ENCODE peak calls at places on chromosomes 13 and 19, in four cellular contexts. One of them, this sample, is unnamed.

GRCh38 chr13:21399741-21400140 is 59.4 kb downstream of the ZDHHC20 start:
- DNase-seq in body of pancreas: no peak
- DNase-seq in endothelial cell of umbilical vein: peak
- DNase-seq in A549: no peak
- DNase-seq in this sample: no peak

GRCh38 chr13:90336507-90336906 is 1011.0 kb upstream of the MIR17HG start:
- DNase-seq in body of pancreas: no peak
- DNase-seq in endothelial cell of umbilical vein: no peak
- DNase-seq in A549: no peak
- DNase-seq in this sample: no peak

GRCh38 chr13:91136806-91137205 is 210.7 kb upstream of the MIR17HG start:
- DNase-seq in body of pancreas: no peak
- DNase-seq in endothelial cell of umbilical vein: no peak
- DNase-seq in A549: no peak
- DNase-seq in this sample: no peak

GRCh38 chr13:111865826-111866225 is 201.1 kb upstream of the SOX1 start:
- DNase-seq in body of pancreas: no peak
- DNase-seq in endothelial cell of umbilical vein: no peak
- DNase-seq in A549: no peak
- DNase-seq in this sample: no peak

GRCh38 chr19:54168174-54168917 is 4.6 kb downstream of the TMC4 start:
- DNase-seq in body of pancreas: peak
- DNase-seq in endothelial cell of umbilical vein: peak
- DNase-seq in A549: peak
- DNase-seq in this sample: peak

GRCh38 chr19:31306006-31306753 is 43.1 kb downstream of the TSHZ3 start:
- DNase-seq in body of pancreas: no peak
- DNase-seq in endothelial cell of umbilical vein: no peak
- DNase-seq in A549: no peak
- DNase-seq in this sample: no peak

GRCh38 chr13:33575378-33575777 is 242.6 kb upstream of the RFC3 start:
- DNase-seq in body of pancreas: no peak
- DNase-seq in endothelial cell of umbilical vein: no peak
- DNase-seq in A549: no peak
- DNase-seq in this sample: no peak

GRCh38 chr19:23392706-23393105 is 2.6 kb downstream of the ZNF91 start:
- DNase-seq in body of pancreas: no peak
- DNase-seq in endothelial cell of umbilical vein: no peak
- DNase-seq in A549: no peak
- DNase-seq in this sample: no peak

GRCh38 chr13:49046002-49046401 is 70.3 kb downstream of the FNDC3A start:
- DNase-seq in body of pancreas: no peak
- DNase-seq in endothelial cell of umbilical vein: no peak
- DNase-seq in A549: no peak
- DNase-seq in this sample: no peak

GRCh38 chr19:51570962-51571575 is at the start of gene ZNF175:
- DNase-seq in body of pancreas: peak
- DNase-seq in endothelial cell of umbilical vein: peak
- DNase-seq in A549: peak
- DNase-seq in this sample: peak

GRCh38 chr13:74136089-74136658 is 2.0 kb upstream of the KLF12 start:
- DNase-seq in body of pancreas: no peak
- DNase-seq in endothelial cell of umbilical vein: peak
- DNase-seq in A549: no peak
- DNase-seq in this sample: no peak

GRCh38 chr13:74133657-74134201 is 475 bp downstream of the KLF12 start:
- DNase-seq in body of pancreas: peak
- DNase-seq in endothelial cell of umbilical vein: peak
- DNase-seq in A549: peak
- DNase-seq in this sample: peak

GRCh38 chr13:74134777-74135305 is 637 bp upstream of the KLF12 start:
- DNase-seq in body of pancreas: peak
- DNase-seq in endothelial cell of umbilical vein: no peak
- DNase-seq in A549: peak
- DNase-seq in this sample: no peak

GRCh38 chr13:74134226-74134776 is at the start of gene KLF12:
- DNase-seq in body of pancreas: peak
- DNase-seq in endothelial cell of umbilical vein: peak
- DNase-seq in A549: peak
- DNase-seq in this sample: peak

GRCh38 chr13:74135306-74136088 is 1.3 kb upstream of the KLF12 start:
- DNase-seq in body of pancreas: peak
- DNase-seq in endothelial cell of umbilical vein: peak
- DNase-seq in A549: peak
- DNase-seq in this sample: peak
- TF ChIP-seq POLR2A in body of pancreas: peak
- TF ChIP-seq POLR2A in endothelial cell of umbilical vein: peak
- TF ChIP-seq POLR2A in A549: peak
- TF ChIP-seq POLR2A in this sample: no peak

GRCh38 chr13:45872574-45872973 is 21.0 kb upstream of the SIAH3 start:
- DNase-seq in body of pancreas: no peak
- DNase-seq in endothelial cell of umbilical vein: no peak
- DNase-seq in A549: no peak
- DNase-seq in this sample: no peak
- H3K4me3 ChIP-seq in body of pancreas: no peak
- H3K4me3 ChIP-seq in endothelial cell of umbilical vein: no peak
- H3K4me3 ChIP-seq in A549: no peak
- H3K4me3 ChIP-seq in this sample: no peak

DNA sequence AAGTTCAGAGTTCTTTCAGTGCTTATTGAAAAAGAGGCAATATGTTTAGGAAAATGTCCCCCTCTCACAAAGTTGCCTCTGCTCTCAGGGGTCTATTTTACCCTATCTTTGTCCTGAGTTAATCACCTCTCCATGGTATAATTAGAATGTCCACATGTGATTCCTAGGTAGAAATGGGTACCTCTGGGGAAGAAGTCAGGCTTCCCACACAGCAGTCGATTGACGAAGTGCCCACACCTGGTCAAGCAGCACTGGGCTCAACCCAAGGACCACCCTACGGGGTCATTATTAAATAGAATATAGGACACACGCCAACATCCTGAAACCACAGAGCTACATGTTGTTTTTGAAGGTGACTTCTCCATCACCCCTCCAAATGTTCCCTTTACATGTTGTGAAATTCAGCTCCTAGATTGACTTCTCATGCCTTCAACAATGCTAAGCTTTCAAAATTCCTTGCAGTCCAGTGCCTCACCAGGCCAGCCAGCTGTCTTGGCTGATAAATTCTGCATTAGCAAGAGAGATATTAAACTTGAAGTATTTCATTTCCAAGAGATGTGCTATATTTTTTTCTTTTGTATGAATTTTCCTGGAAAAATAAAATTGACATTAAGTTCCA is 43.6 kb upstream of the FAM124A start:
- DNase-seq in body of pancreas: no peak
- DNase-seq in endothelial cell of umbilical vein: no peak
- DNase-seq in A549: no peak
- DNase-seq in this sample: no peak
- TF ChIP-seq POLR2A in body of pancreas: no peak
- TF ChIP-seq POLR2A in endothelial cell of umbilical vein: no peak
- TF ChIP-seq POLR2A in A549: no peak
- TF ChIP-seq POLR2A in this sample: no peak

DNA sequence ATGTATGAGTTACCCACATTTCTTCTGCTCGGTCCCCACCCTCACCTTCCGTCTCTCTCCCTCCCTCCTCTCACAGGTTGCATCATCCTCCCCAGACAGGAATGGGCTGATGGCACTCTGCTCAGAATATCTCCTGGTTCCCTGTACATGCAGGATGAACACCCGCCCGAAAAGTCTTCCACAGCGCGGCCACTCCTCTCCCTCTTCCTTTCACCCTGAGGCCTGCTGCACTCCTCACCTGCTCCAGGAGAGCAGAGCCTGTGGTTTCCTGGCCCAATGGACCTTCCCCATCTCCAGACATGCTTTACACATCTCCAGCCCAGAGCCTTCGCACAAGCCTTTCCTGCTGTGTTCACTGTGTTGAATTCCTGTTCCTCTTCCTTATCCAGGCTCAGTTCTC is 40.9 kb downstream of the GSX1 start:
- DNase-seq in body of pancreas: no peak
- DNase-seq in endothelial cell of umbilical vein: no peak
- DNase-seq in A549: no peak
- DNase-seq in this sample: no peak
- H3K4me3 ChIP-seq in body of pancreas: no peak
- H3K4me3 ChIP-seq in endothelial cell of umbilical vein: no peak
- H3K4me3 ChIP-seq in A549: no peak
- H3K4me3 ChIP-seq in this sample: no peak

GRCh38 chr13:27257648-27258253 is 6.4 kb downstream of the RPL21 start:
- DNase-seq in body of pancreas: no peak
- DNase-seq in endothelial cell of umbilical vein: no peak
- DNase-seq in A549: no peak
- DNase-seq in this sample: no peak
- TF ChIP-seq POLR2A in body of pancreas: no peak
- TF ChIP-seq POLR2A in endothelial cell of umbilical vein: peak
- TF ChIP-seq POLR2A in A549: no peak
- TF ChIP-seq POLR2A in this sample: no peak

GRCh38 chr19:8392017-8392591 is 1.9 kb downstream of the RAB11B start:
- DNase-seq in body of pancreas: peak
- DNase-seq in endothelial cell of umbilical vein: peak
- DNase-seq in A549: no peak
- DNase-seq in this sample: no peak
- H3K4me3 ChIP-seq in body of pancreas: no peak
- H3K4me3 ChIP-seq in endothelial cell of umbilical vein: no peak
- H3K4me3 ChIP-seq in A549: no peak
- H3K4me3 ChIP-seq in this sample: no peak

GRCh38 chr19:48962849-48963165 is 2.3 kb upstream of the FTL start:
- DNase-seq in body of pancreas: no peak
- DNase-seq in endothelial cell of umbilical vein: no peak
- DNase-seq in A549: peak
- DNase-seq in this sample: no peak

GRCh38 chr19:48961673-48962028 is 3.5 kb upstream of the FTL start:
- DNase-seq in body of pancreas: no peak
- DNase-seq in endothelial cell of umbilical vein: no peak
- DNase-seq in A549: no peak
- DNase-seq in this sample: no peak

GRCh38 chr19:48963371-48964204 is 1.5 kb upstream of the FTL start:
- DNase-seq in body of pancreas: peak
- DNase-seq in endothelial cell of umbilical vein: peak
- DNase-seq in A549: peak
- DNase-seq in this sample: peak

GRCh38 chr19:48961051-48961649 is 4.0 kb upstream of the FTL start:
- DNase-seq in body of pancreas: no peak
- DNase-seq in endothelial cell of umbilical vein: no peak
- DNase-seq in A549: no peak
- DNase-seq in this sample: no peak

DNA sequence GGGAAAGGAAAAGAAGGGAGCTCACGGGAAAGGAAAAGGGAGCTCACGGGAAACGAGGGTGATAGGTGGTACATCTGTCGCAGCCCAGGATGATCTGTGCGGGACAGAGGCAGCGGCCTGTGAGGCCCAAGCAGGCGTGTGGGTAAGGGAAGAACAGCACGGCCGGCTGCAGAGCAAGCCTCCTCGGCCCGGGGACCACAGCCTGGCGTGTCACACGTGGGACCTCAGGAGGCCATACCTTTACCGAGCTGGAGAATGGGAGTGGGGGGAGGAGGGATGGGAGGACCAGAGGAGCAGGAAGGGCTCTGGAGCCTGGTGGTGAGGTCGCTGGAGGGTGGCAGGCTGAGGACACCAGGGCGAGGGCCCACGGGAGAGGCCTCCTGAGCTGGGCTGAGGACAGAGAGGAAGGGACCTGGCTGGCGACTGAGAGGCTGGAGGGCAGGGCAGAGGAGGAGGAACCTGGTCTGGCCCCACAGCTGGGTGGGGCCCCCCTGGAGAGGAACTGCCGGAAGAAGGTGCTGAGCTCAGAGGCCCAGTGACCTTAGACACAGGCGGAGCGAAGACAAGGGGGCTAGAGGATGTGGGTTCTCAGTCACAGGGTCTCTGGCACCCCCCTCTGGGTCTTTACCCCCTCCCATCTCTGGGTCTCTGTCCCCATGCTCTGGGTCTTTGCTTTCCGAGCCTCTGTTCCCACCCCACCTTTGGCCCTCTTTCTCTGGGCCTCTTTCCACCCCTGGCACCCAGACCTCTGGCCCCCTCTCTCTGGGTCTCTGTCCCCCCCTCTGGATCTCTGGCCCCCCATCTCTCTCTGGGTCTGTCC is 2.9 kb upstream of the FTL start:
- DNase-seq in body of pancreas: peak
- DNase-seq in endothelial cell of umbilical vein: no peak
- DNase-seq in A549: peak
- DNase-seq in this sample: peak
- TF ChIP-seq POLR2A in body of pancreas: no peak
- TF ChIP-seq POLR2A in endothelial cell of umbilical vein: peak
- TF ChIP-seq POLR2A in A549: peak
- TF ChIP-seq POLR2A in this sample: no peak

GRCh38 chr13:36298535-36299068 is 988 bp upstream of the CCDC169 start:
- DNase-seq in body of pancreas: no peak
- DNase-seq in endothelial cell of umbilical vein: peak
- DNase-seq in A549: no peak
- DNase-seq in this sample: no peak
- H3K4me3 ChIP-seq in body of pancreas: no peak
- H3K4me3 ChIP-seq in endothelial cell of umbilical vein: peak
- H3K4me3 ChIP-seq in A549: no peak
- H3K4me3 ChIP-seq in this sample: no peak

GRCh38 chr19:8209965-8210659 is 942 bp downstream of the CERS4 start:
- DNase-seq in body of pancreas: no peak
- DNase-seq in endothelial cell of umbilical vein: no peak
- DNase-seq in A549: no peak
- DNase-seq in this sample: no peak
- TF ChIP-seq POLR2A in body of pancreas: peak
- TF ChIP-seq POLR2A in endothelial cell of umbilical vein: no peak
- TF ChIP-seq POLR2A in A549: no peak
- TF ChIP-seq POLR2A in this sample: no peak

GRCh38 chr19:10502524-10503001 is 593 bp downstream of the KEAP1 start:
- DNase-seq in body of pancreas: peak
- DNase-seq in endothelial cell of umbilical vein: peak
- DNase-seq in A549: peak
- DNase-seq in this sample: peak

GRCh38 chr19:10501971-10502523 is 1.1 kb downstream of the KEAP1 start:
- DNase-seq in body of pancreas: peak
- DNase-seq in endothelial cell of umbilical vein: peak
- DNase-seq in A549: peak
- DNase-seq in this sample: peak

GRCh38 chr19:10497371-10497770 is 5.8 kb downstream of the KEAP1 start:
- DNase-seq in body of pancreas: no peak
- DNase-seq in endothelial cell of umbilical vein: no peak
- DNase-seq in A549: no peak
- DNase-seq in this sample: no peak

GRCh38 chr19:10499550-10500246 is 3.5 kb downstream of the KEAP1 start:
- DNase-seq in body of pancreas: no peak
- DNase-seq in endothelial cell of umbilical vein: no peak
- DNase-seq in A549: no peak
- DNase-seq in this sample: no peak

GRCh38 chr19:10500247-10500592 is 2.9 kb downstream of the KEAP1 start:
- DNase-seq in body of pancreas: no peak
- DNase-seq in endothelial cell of umbilical vein: no peak
- DNase-seq in A549: no peak
- DNase-seq in this sample: no peak
- H3K4me3 ChIP-seq in body of pancreas: no peak
- H3K4me3 ChIP-seq in endothelial cell of umbilical vein: no peak
- H3K4me3 ChIP-seq in A549: no peak
- H3K4me3 ChIP-seq in this sample: no peak